ENCODE peak calls at places on chromosomes 11 and 22, in seven cellular contexts. A is H1, X is SK-N-SH, I is K562, N is GM12878, E is HepG2, G is GM12891. V is an unnamed sample.

GRCh38 chr11:74932797-74933196 is 16.1 kb downstream of the XRRA1 start:
- DNase-seq in A (no peak), X (no peak), I (no peak), N (no peak), E (no peak), G (no peak), V (no peak)

GRCh38 chr11:10503777-10504176 is 37.2 kb downstream of the RNF141 start:
- DNase-seq in A (no peak), X (no peak), I (no peak), N (no peak), E (no peak), G (no peak), V (no peak)

GRCh38 chr22:42439821-42440674 is 7.8 kb upstream of the NFAM1 start:
- DNase-seq in A (no peak), X (no peak), I (no peak), N (no peak), E (no peak), G (no peak), V (no peak)

GRCh38 chr22:36467946-36468345 is 13.5 kb downstream of the TXN2 start:
- DNase-seq in A (no peak), X (no peak), I (peak), N (no peak), E (no peak), G (no peak), V (no peak)

GRCh38 chr11:32830413-32830738 is 649 bp downstream of the PRRG4 start:
- DNase-seq in A (no peak), X (no peak), I (no peak), N (no peak), E (peak), G (no peak), V (peak)

GRCh38 chr22:47126344-47126811 is 363.9 kb downstream of the TBC1D22A start:
- DNase-seq in A (no peak), X (no peak), I (no peak), N (no peak), E (no peak), G (no peak), V (no peak)

GRCh38 chr22:49566141-49566541 is 261.5 kb downstream of the BRD1 start:
- DNase-seq in A (peak), X (no peak), I (no peak), N (no peak), E (no peak), G (no peak), V (no peak)

GRCh38 chr11:35238882-35239281 is 99.9 kb downstream of the CD44 start:
- DNase-seq in A (no peak), X (no peak), I (no peak), N (no peak), E (no peak), G (no peak), V (no peak)

GRCh38 chr22:28112548-28113043 is 193.5 kb upstream of the PITPNB start:
- DNase-seq in A (no peak), X (peak), I (peak), N (no peak), E (peak), G (no peak), V (no peak)

GRCh38 chr11:44066732-44067131 is 662 bp downstream of the ACCS start:
- DNase-seq in A (no peak), X (peak), I (no peak), N (no peak), E (no peak), G (no peak), V (no peak)

GRCh38 chr22:22903355-22903777 is 15.8 kb downstream of the IGLL5 start:
- DNase-seq in A (no peak), X (no peak), I (peak), N (no peak), E (no peak), G (no peak), V (no peak)

GRCh38 chr11:35661539-35661938 is 1.0 kb upstream of the TRIM44 start:
- DNase-seq in A (no peak), X (no peak), I (no peak), N (no peak), E (no peak), G (no peak), V (no peak)

GRCh38 chr22:26585104-26585790 is 4.7 kb downstream of the TPST2 start:
- DNase-seq in A (no peak), X (peak), I (no peak), N (no peak), E (no peak), G (no peak), V (no peak)

GRCh38 chr22:20217563-20217962 is 50.6 kb downstream of the RTN4R start:
- DNase-seq in A (no peak), X (no peak), I (no peak), N (no peak), E (no peak), G (no peak), V (no peak)

GRCh38 chr11:64894070-64894811 is 15.8 kb upstream of the EHD1 start:
- DNase-seq in A (peak), X (peak), I (peak), N (no peak), E (peak), G (peak), V (peak)

GRCh38 chr11:6655020-6655789 is 404 bp downstream of the DCHS1 start:
- DNase-seq in A (peak), X (peak), I (no peak), N (no peak), E (no peak), G (no peak), V (no peak)

GRCh38 chr22:46586123-46586519 is 34.1 kb upstream of the GRAMD4 start:
- DNase-seq in A (no peak), X (no peak), I (peak), N (no peak), E (no peak), G (no peak), V (no peak)

GRCh38 chr22:20607157-20607907 is 99.9 kb downstream of the MED15 start:
- DNase-seq in A (peak), X (peak), I (no peak), N (no peak), E (no peak), G (no peak), V (peak)

GRCh38 chr11:111975076-111975806 is 38.1 kb downstream of the DIXDC1 start:
- DNase-seq in A (no peak), X (no peak), I (no peak), N (no peak), E (no peak), G (no peak), V (no peak)

GRCh38 chr11:1553808-1554594 is 18.1 kb downstream of the DUSP8 start:
- DNase-seq in A (peak), X (no peak), I (no peak), N (no peak), E (no peak), G (no peak), V (no peak)

GRCh38 chr11:3126901-3127691 is 38.0 kb downstream of the OSBPL5 start:
- DNase-seq in A (no peak), X (no peak), I (no peak), N (no peak), E (no peak), G (no peak), V (no peak)

GRCh38 chr11:112564228-112564955 is 303.7 kb upstream of the PLET1 start:
- DNase-seq in A (no peak), X (no peak), I (no peak), N (no peak), E (peak), G (no peak), V (no peak)

GRCh38 chr22:35641494-35642120 is 6.6 kb upstream of the APOL6 start:
- DNase-seq in A (peak), X (no peak), I (no peak), N (no peak), E (no peak), G (no peak), V (no peak)

GRCh38 chr22:17232406-17232805 is 13.2 kb upstream of the ADA2 start:
- DNase-seq in A (no peak), X (no peak), I (no peak), N (no peak), E (no peak), G (no peak), V (no peak)

GRCh38 chr11:35223429-35223828 is 84.5 kb downstream of the CD44 start:
- DNase-seq in A (no peak), X (peak), I (no peak), N (no peak), E (no peak), G (no peak), V (no peak)

GRCh38 chr11:92386577-92386976 is 162.0 kb downstream of the FAT3 start:
- DNase-seq in A (no peak), X (no peak), I (no peak), N (no peak), E (no peak), G (no peak), V (no peak)
- TF ChIP-seq POLR2AphosphoS5 in A (no peak), X (no peak), I (no peak), N (no peak), E (no peak), G (no peak), V (no peak)

DNA sequence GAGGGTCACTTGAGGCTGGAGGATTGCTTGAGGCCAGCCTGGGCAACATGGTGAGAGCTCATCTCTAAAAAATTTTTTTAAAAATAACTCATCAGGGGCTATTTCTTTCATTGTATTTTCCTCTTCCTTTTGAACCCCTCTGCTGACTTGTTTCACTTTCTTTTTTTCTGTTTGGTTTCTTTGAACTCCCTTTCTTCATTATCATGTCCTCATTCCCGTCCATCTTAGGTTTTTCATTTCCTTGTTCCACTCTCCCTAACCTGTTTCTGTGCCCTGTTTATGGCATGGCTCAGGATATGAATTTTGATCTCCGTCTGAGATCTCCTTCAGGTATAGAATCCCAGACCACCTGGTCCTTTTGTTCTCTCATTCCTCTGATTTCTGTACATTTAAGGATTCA is 12.4 kb downstream of the MARK2 start:
- DNase-seq in A (no peak), X (no peak), I (no peak), N (no peak), E (no peak), G (no peak), V (no peak)
- TF ChIP-seq TAF1 in A (no peak), X (no peak), I (no peak), N (no peak), E (no peak), G (no peak), V (no peak)

GRCh38 chr11:19374189-19374588 is 133.4 kb upstream of the E2F8 start:
- DNase-seq in A (no peak), X (no peak), I (no peak), N (no peak), E (no peak), G (no peak), V (no peak)
- TF ChIP-seq POLR2AphosphoS5 in A (no peak), X (no peak), I (no peak), N (no peak), E (no peak), G (no peak), V (no peak)

GRCh38 chr11:31557991-31558390 is 48.4 kb downstream of the ELP4 start:
- DNase-seq in A (no peak), X (no peak), I (no peak), N (no peak), E (no peak), G (no peak), V (no peak)
- TF ChIP-seq TAF1 in A (no peak), X (no peak), I (no peak), N (no peak), E (no peak), G (no peak), V (no peak)

GRCh38 chr11:134049303-134049702 is 19.6 kb upstream of the JAM3 start:
- DNase-seq in A (no peak), X (no peak), I (no peak), N (no peak), E (no peak), G (no peak), V (no peak)

GRCh38 chr11:134046681-134047449 is 22.0 kb upstream of the JAM3 start:
- DNase-seq in A (no peak), X (no peak), I (no peak), N (no peak), E (no peak), G (no peak), V (no peak)

GRCh38 chr11:134048028-134048427 is 20.8 kb upstream of the JAM3 start:
- DNase-seq in A (no peak), X (no peak), I (no peak), N (no peak), E (no peak), G (no peak), V (no peak)

GRCh38 chr11:134045799-134046635 is 22.9 kb upstream of the JAM3 start:
- DNase-seq in A (no peak), X (peak), I (no peak), N (no peak), E (no peak), G (no peak), V (no peak)

DNA sequence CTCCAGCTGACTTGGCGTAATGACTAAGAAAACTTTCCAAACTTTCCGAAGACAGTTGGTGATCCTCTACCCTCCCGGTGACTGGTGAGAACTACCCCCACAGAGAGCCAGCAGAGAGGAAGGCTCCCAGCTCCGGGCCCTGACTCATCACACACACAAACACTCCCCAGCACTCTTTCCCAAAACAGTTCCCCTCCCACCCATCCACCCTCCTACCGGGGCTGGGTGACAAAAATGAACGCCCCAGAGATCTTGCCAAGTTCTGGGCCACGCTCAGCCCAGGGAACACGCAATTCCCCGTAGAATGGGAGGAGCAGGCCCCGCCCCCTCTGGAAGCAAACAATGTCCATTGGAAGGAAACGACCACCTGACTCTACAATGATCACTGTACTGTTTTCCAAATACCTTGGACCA is 21.3 kb upstream of the JAM3 start:
- DNase-seq in A (no peak), X (no peak), I (peak), N (no peak), E (no peak), G (no peak), V (no peak)
- TF ChIP-seq POLR2AphosphoS5 in A (no peak), X (no peak), I (no peak), N (no peak), E (no peak), G (no peak), V (no peak)

GRCh38 chr22:25447689-25448434 is 116.6 kb upstream of the GRK3 start:
- DNase-seq in A (peak), X (peak), I (peak), N (peak), E (peak), G (peak), V (peak)

GRCh38 chr22:25448435-25449051 is 115.9 kb upstream of the GRK3 start:
- DNase-seq in A (no peak), X (peak), I (peak), N (no peak), E (no peak), G (no peak), V (no peak)

GRCh38 chr22:25449781-25450317 is 114.6 kb upstream of the GRK3 start:
- DNase-seq in A (no peak), X (no peak), I (no peak), N (no peak), E (no peak), G (no peak), V (no peak)

GRCh38 chr22:25451480-25452114 is 112.9 kb upstream of the GRK3 start:
- DNase-seq in A (no peak), X (no peak), I (no peak), N (no peak), E (no peak), G (no peak), V (no peak)

GRCh38 chr22:25447067-25447688 is 117.3 kb upstream of the GRK3 start:
- DNase-seq in A (no peak), X (no peak), I (peak), N (no peak), E (peak), G (no peak), V (no peak)
- TF ChIP-seq TAF1 in A (no peak), X (no peak), I (no peak), N (no peak), E (no peak), G (no peak), V (no peak)

GRCh38 chr11:76782526-76783293 is 446 bp upstream of the TSKU start:
- DNase-seq in A (no peak), X (peak), I (peak), N (no peak), E (peak), G (no peak), V (peak)
- TF ChIP-seq POLR2AphosphoS5 in A (peak), X (peak), I (peak), N (no peak), E (peak), G (no peak), V (no peak)

GRCh38 chr11:60209977-60210376 is 27.1 kb upstream of the MS4A6A start:
- DNase-seq in A (no peak), X (no peak), I (no peak), N (no peak), E (no peak), G (no peak), V (no peak)

GRCh38 chr11:60208951-60209350 is 26.1 kb upstream of the MS4A6A start:
- DNase-seq in A (no peak), X (no peak), I (no peak), N (no peak), E (no peak), G (no peak), V (no peak)

GRCh38 chr11:60208146-60208895 is 25.4 kb upstream of the MS4A6A start:
- DNase-seq in A (no peak), X (no peak), I (no peak), N (no peak), E (no peak), G (no peak), V (no peak)

GRCh38 chr11:60204922-60205321 is 22.0 kb upstream of the MS4A6A start:
- DNase-seq in A (no peak), X (no peak), I (no peak), N (no peak), E (no peak), G (no peak), V (peak)

DNA sequence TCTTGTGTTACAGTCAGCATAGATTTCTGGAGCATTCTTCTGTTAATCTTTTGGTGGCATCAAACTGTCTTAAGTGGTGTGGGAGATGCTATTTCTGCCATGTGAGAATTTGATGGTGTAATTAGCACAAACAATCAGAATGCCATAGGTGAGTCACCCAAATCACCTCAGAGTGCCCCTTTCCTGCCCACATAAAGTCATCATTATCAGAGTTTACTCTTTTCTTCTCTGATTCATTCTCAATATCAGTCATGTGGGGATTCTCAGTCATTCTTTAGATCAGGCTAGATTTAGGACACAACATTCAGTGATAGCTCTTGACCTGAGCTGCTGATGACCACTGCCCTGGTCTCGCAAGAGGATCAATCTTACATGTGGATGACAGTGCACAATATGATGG is 23.7 kb upstream of the MS4A6A start:
- DNase-seq in A (no peak), X (no peak), I (no peak), N (no peak), E (no peak), G (no peak), V (no peak)
- TF ChIP-seq TAF1 in A (no peak), X (no peak), I (no peak), N (no peak), E (no peak), G (no peak), V (no peak)